ENCODE peak calls at places on chromosomes 16 and 17, in five cellular contexts. Z is neural progenitor cell, J is mammary epithelial cell, S is lower leg skin, U is fibroblast of lung. P is an unnamed sample.

GRCh38 chr17:40314557-40314953 is 5.6 kb downstream of the RARA start:
- DNase-seq in S (peak; percentile 98), Z (no peak), J (peak; percentile 94), U (peak; percentile 92), P (peak; percentile 93)

GRCh38 chr17:37720989-37721388 is 23.9 kb downstream of the HNF1B start:
- DNase-seq in J (no peak), U (no peak), Z (no peak), S (no peak), P (no peak)

GRCh38 chr16:73671102-73671501 is 623.2 kb upstream of the ZFHX3 start:
- DNase-seq in J (no peak), Z (peak; percentile 21), S (no peak), U (no peak), P (no peak)

GRCh38 chr17:55259684-55260111 is 5.1 kb upstream of the HLF start:
- DNase-seq in U (no peak), Z (no peak), S (no peak), J (no peak), P (no peak)

GRCh38 chr16:86026916-86027315 is 128.0 kb downstream of the IRF8 start:
- DNase-seq in S (peak; percentile 52), Z (no peak), U (no peak), J (no peak), P (no peak)

GRCh38 chr17:74307984-74308773 is 17.8 kb upstream of the KIF19 start:
- DNase-seq in J (no peak), S (no peak), Z (no peak), U (peak; percentile 21), P (no peak)

GRCh38 chr16:23081675-23082119 is 67.6 kb downstream of the USP31 start:
- DNase-seq in J (peak; percentile 81), S (no peak), U (peak; percentile 90), Z (no peak), P (peak; percentile 83)

GRCh38 chr17:75764711-75765421 is at the start of gene GALK1:
- DNase-seq in U (peak; percentile 64), Z (peak; percentile 85), J (peak; percentile 76), S (peak; percentile 95), P (peak; percentile 64)

GRCh38 chr16:85926370-85926769 is 27.4 kb downstream of the IRF8 start:
- DNase-seq in U (no peak), J (no peak), S (no peak), Z (peak; percentile 30), P (no peak)

GRCh38 chr17:82935944-82936767 is 96.3 kb upstream of the ZNF750 start:
- DNase-seq in Z (peak; percentile 63), S (peak; percentile 64), J (no peak), U (no peak), P (no peak)

GRCh38 chr16:1152123-1152638 is 725 bp upstream of the CACNA1H start:
- DNase-seq in J (no peak), U (no peak), Z (peak; percentile 78), S (no peak), P (no peak)
- H3K4me3 ChIP-seq in J (no peak overlapping the region), U (no peak overlapping the region), Z (peak overlapping the region; percentile 68), S (no peak overlapping the region), P (no peak overlapping the region)

GRCh38 chr17:41518031-41518430 is 659 bp downstream of the KRT15 start:
- DNase-seq in J (no peak), U (no peak), Z (no peak), S (no peak), P (no peak)

GRCh38 chr17:41516828-41517283 is 1.8 kb downstream of the KRT15 start:
- DNase-seq in S (no peak), Z (no peak), J (no peak), U (no peak), P (no peak)

GRCh38 chr17:41520821-41521521 is 2.3 kb upstream of the KRT15 start:
- DNase-seq in S (no peak), U (peak; percentile 36), Z (no peak), J (peak; percentile 66), P (no peak)

GRCh38 chr17:41519501-41520224 is 973 bp upstream of the KRT15 start:
- DNase-seq in J (peak; percentile 86), U (no peak), Z (no peak), S (no peak), P (no peak)

DNA sequence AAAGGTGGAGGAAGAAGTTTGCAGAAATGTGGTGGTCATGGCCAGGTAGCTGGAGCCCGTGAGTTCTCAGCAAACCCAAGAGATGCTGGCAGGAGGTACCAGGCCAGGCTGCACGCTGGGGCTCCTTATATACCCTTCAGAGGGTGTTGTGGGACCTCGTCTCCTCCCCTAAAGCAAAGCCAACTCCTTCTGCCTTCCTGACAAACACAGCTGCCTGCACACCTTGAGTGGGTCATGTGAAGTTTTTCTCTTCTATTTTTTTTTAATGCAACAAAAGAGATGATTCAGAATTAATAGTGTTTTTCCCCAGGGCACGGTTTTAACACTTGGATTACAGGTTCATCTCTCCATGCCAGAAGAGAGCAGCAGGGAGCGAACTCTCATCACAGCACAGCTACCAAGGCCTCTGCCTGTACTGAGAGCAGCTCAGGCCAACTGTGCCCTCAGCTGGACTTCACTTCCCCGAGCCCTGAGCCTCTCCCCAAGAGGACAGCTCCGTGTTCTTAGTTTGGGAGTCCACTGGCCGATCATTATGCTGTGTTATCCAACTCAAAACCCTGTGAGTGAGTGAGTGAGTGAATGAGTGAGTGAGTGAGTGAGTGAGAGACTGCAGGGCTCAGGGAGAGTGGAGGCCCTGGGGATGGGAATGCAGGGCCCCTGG is at the start of gene KRT15:
- DNase-seq in J (peak; percentile 94), U (no peak), S (no peak), Z (no peak), P (no peak)
- TF ChIP-seq CTCF in J (peak; percentile 10), U (no peak), S (no peak), Z (no peak), P (no peak)

DNA sequence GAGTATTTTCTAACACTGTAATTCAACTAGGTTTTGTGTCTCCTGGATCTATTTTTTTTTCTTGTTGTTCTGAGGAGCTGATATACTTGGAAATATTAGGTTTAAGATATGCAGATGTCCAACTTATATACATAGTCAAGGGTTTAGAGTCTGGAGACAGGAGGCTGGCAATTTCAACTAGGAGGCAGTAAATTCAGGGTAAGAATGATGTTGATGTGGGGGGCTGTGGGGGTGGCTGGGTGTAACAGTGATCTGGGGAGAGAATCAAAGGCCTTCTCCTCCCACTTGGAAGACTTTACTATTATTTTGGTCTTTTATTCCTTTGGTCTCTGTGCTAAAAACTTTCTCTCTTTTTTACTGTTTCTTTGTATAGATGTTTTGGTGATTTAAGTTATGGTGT is 88.0 kb downstream of the MAP2K6 start:
- DNase-seq in Z (no peak), J (no peak), S (no peak), U (no peak), P (no peak)
- H3K4me3 ChIP-seq in Z (no peak overlapping the region), J (no peak overlapping the region), S (no peak overlapping the region), U (no peak overlapping the region), P (peak overlapping the region; percentile 50)

DNA sequence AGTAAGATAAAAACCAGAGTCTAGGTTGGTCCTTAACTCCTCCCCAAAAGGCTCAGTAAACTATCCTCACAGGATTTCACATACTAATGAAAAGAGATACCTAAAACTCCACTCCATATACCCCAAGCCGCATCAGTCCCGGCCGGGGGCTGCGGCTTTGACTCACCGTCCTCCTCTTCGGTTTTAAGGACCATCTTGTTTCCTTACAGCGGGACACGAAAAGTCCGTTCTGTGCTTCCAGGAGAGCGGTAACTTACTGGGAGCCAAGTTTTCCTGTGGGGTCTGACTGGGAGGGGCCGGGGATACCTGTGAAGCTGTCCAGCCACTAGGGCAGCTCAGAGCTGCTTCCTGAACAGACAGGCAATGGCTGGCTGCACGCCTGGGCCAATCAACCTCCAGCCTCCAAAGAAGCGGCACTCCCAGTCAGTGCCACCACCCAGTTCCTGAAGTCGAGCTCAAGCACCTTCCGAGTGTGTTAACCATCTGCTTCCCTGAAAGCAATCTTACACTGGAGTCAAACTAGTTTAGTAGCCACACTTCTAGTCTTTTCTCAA is 45.5 kb downstream of the CYTH1 start:
- DNase-seq in J (peak; percentile 93), Z (no peak), U (no peak), S (peak; percentile 96), P (no peak)
- TF ChIP-seq CTCF in J (no peak), Z (no peak), U (no peak), S (no peak), P (no peak)

GRCh38 chr17:58232707-58233156 is 5.7 kb upstream of the LPO start:
- DNase-seq in S (no peak), J (peak; percentile 78), U (peak; percentile 92), Z (no peak), P (peak; percentile 68)
- H3K4me3 ChIP-seq in S (no peak overlapping the region), J (no peak overlapping the region), U (no peak overlapping the region), Z (no peak overlapping the region), P (no peak overlapping the region)

DNA sequence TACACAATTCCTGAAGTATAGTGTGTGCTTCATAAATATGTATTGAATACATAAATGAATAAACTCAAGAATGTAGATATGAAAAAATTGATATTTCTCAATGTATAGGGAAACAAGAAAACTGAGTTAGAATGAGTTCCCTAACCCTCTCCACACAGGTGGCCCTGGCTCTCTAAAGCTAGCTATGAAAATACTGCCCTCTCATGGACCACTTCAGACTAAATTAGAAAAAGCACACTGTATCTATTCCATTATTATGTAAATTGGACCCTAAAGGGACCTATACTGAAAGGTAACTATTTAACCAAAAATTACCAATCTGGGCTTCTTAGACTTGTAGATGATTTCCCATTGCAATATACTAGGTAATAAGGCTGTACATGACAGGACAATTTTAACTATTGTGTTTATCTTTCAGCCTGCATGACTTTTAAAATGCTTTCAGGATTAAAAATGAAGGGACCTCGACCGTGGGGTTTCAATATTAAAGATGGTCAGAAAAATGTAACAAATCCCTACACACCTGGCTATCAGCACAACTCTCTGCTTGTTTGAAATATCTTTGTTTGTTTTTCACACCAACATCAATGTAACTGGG is 672.5 kb upstream of the KIF2B start:
- DNase-seq in U (no peak), S (no peak), Z (peak; percentile 28), J (no peak), P (no peak)
- TF ChIP-seq CTCF in U (no peak), S (no peak), Z (peak; percentile 53), J (no peak), P (no peak)

GRCh38 chr17:77807051-77807745 is 151.3 kb upstream of the TNRC6C start:
- DNase-seq in S (no peak), J (no peak), Z (no peak), U (no peak), P (no peak)

GRCh38 chr17:77802811-77803220 is 155.7 kb upstream of the TNRC6C start:
- DNase-seq in J (no peak), Z (peak; percentile 77), S (no peak), U (peak; percentile 42), P (no peak)

GRCh38 chr17:77802333-77802615 is 156.2 kb upstream of the TNRC6C start:
- DNase-seq in S (no peak), Z (no peak), J (no peak), U (no peak), P (no peak)

GRCh38 chr17:77803726-77804125 is 154.8 kb upstream of the TNRC6C start:
- DNase-seq in J (no peak), Z (no peak), U (no peak), S (no peak), P (no peak)

GRCh38 chr17:77804796-77805426 is 153.6 kb upstream of the TNRC6C start:
- DNase-seq in J (no peak), U (no peak), S (no peak), Z (no peak), P (no peak)
- H3K4me3 ChIP-seq in J (no peak overlapping the region), U (no peak overlapping the region), S (no peak overlapping the region), Z (no peak overlapping the region), P (no peak overlapping the region)

GRCh38 chr16:80084614-80085013 is 456.2 kb upstream of the DYNLRB2 start:
- DNase-seq in S (no peak), Z (peak; percentile 87), J (peak; percentile 57), U (peak; percentile 47), P (peak; percentile 55)
- TF ChIP-seq CTCF in S (no peak), Z (peak; percentile 85), J (peak; percentile 58), U (peak; percentile 49), P (peak; percentile 61)

P was measured in AG10803.